ENCODE peak calls at places on chromosome 13, in six cellular contexts. I, R, Y, E, W and F are unnamed samples.
A peak's percentile ranks its signal among the peaks of the same experiment; 100 is the strongest.

GRCh38 chr13:39225860-39226259 is 187.6 kb downstream of the NHLRC3 start:
- ATAC-seq in I (no peak), R (no peak), Y (no peak), E (no peak), W (no peak), F (no peak)

GRCh38 chr13:114147803-114148520 is 15.5 kb upstream of the RASA3 start:
- ATAC-seq in I (peak; percentile 43), R (no peak), Y (no peak), E (no peak), W (peak; percentile 55), F (no peak)

GRCh38 chr13:50365683-50366391 is 350.6 kb downstream of the KCNRG start:
- ATAC-seq in I (peak; percentile 69), R (peak; percentile 75), Y (no peak), E (no peak), W (peak; percentile 78), F (no peak)

GRCh38 chr13:47990920-47991466 is 10.1 kb downstream of the SUCLA2 start:
- ATAC-seq in I (no peak), R (no peak), Y (peak; percentile 87), E (peak; percentile 47), W (no peak), F (no peak)

GRCh38 chr13:29131881-29132668 is 311.9 kb downstream of the MTUS2 start:
- ATAC-seq in I (no peak), R (no peak), Y (no peak), E (no peak), W (no peak), F (no peak)

GRCh38 chr13:94454334-94454733 is 25.1 kb downstream of the DCT start:
- ATAC-seq in I (no peak), R (no peak), Y (no peak), E (no peak), W (no peak), F (no peak)

GRCh38 chr13:74218291-74218690 is 84.1 kb upstream of the KLF12 start:
- ATAC-seq in I (no peak), R (peak; percentile 32), Y (no peak), E (no peak), W (no peak), F (no peak)

GRCh38 chr13:50589651-50590054 is 253.8 kb downstream of the DLEU7 start:
- ATAC-seq in I (no peak), R (no peak), Y (peak; percentile 92), E (peak; percentile 35), W (no peak), F (no peak)

GRCh38 chr13:42495751-42496150 is 78.2 kb upstream of the TNFSF11 start:
- ATAC-seq in I (peak; percentile 35), R (no peak), Y (no peak), E (no peak), W (peak; percentile 31), F (no peak)

GRCh38 chr13:41458939-41459753 is 1.8 kb downstream of the RGCC start:
- ATAC-seq in I (peak; percentile 15), R (peak; percentile 19), Y (peak; percentile 4), E (no peak), W (no peak), F (peak; percentile 36)

GRCh38 chr13:98796798-98797197 is 44.3 kb upstream of the SLC15A1 start:
- ATAC-seq in I (no peak), R (no peak), Y (no peak), E (no peak), W (no peak), F (no peak)

GRCh38 chr13:77907653-77908341 is 10.8 kb downstream of the EDNRB start:
- ATAC-seq in I (no peak), R (no peak), Y (peak; percentile 71), E (no peak), W (no peak), F (peak; percentile 39)

GRCh38 chr13:44744880-44745633 is 168.9 kb upstream of the TSC22D1 start:
- ATAC-seq in I (no peak), R (no peak), Y (peak; percentile 66), E (no peak), W (no peak), F (no peak)

GRCh38 chr13:33194820-33195692 is 90.5 kb downstream of the STARD13 start:
- ATAC-seq in I (no peak), R (no peak), Y (peak; percentile 60), E (peak; percentile 50), W (no peak), F (peak; percentile 67)

GRCh38 chr13:100724568-100724967 is 50.0 kb upstream of the TMTC4 start:
- ATAC-seq in I (no peak), R (no peak), Y (no peak), E (no peak), W (no peak), F (no peak)

GRCh38 chr13:31996611-31997010 is 35.0 kb upstream of the FRY start:
- ATAC-seq in I (no peak), R (no peak), Y (no peak), E (no peak), W (no peak), F (no peak)

GRCh38 chr13:29835280-29836061 is 14.9 kb downstream of the UBL3 start:
- ATAC-seq in I (no peak), R (no peak), Y (no peak), E (no peak), W (no peak), F (no peak)

GRCh38 chr13:43489168-43489730 is 297.5 kb downstream of the ENOX1 start:
- ATAC-seq in I (no peak), R (no peak), Y (peak; percentile 53), E (peak; percentile 47), W (no peak), F (no peak)

GRCh38 chr13:24502567-24503375 is 9.8 kb downstream of the PARP4 start:
- ATAC-seq in I (no peak), R (no peak), Y (peak; percentile 91), E (peak; percentile 91), W (no peak), F (peak; percentile 63)

GRCh38 chr13:112562254-112562653 is 25.7 kb downstream of the TUBGCP3 start:
- ATAC-seq in I (no peak), R (no peak), Y (no peak), E (no peak), W (no peak), F (no peak)

GRCh38 chr13:26037302-26037701 is 14.5 kb downstream of the SHISA2 start:
- ATAC-seq in I (no peak), R (no peak), Y (no peak), E (no peak), W (no peak), F (no peak)

GRCh38 chr13:77507931-77508776 is 27.4 kb upstream of the SCEL start:
- ATAC-seq in I (no peak), R (no peak), Y (peak; percentile 91), E (no peak), W (no peak), F (no peak)